ENCODE peak calls at places on chromosomes 6 and 20, in nine cellular contexts. One of them, this sample, is unnamed.
A peak's percentile ranks its signal among the peaks of the same experiment; 100 is the strongest.

GRCh38 chr6:132279592-132280139 is 121.6 kb downstream of the MOXD1 start:
- DNase-seq in gastrocnemius medialis: peak; percentile 45
- DNase-seq in foreskin fibroblast: peak; percentile 48
- DNase-seq in A549: peak; percentile 65
- DNase-seq in IMR-90: peak; percentile 73
- DNase-seq in psoas muscle: peak; percentile 81
- DNase-seq in mucosa of descending colon: peak; percentile 71
- DNase-seq in adrenal gland: peak; percentile 76
- DNase-seq in cardiac fibroblast: peak; percentile 83
- DNase-seq in this sample: peak; percentile 70

GRCh38 chr6:81894788-81895221 is 142.3 kb upstream of the TENT5A start:
- DNase-seq in psoas muscle: peak; percentile 51
- DNase-seq in adrenal gland: no peak
- DNase-seq in foreskin fibroblast: no peak
- DNase-seq in cardiac fibroblast: peak; percentile 40
- DNase-seq in mucosa of descending colon: no peak
- DNase-seq in IMR-90: peak; percentile 39
- DNase-seq in gastrocnemius medialis: no peak
- DNase-seq in A549: no peak
- DNase-seq in this sample: no peak

GRCh38 chr6:117265425-117266266 is at the start of gene VGLL2:
- DNase-seq in gastrocnemius medialis: peak; percentile 85
- DNase-seq in mucosa of descending colon: peak; percentile 39
- DNase-seq in adrenal gland: peak; percentile 28
- DNase-seq in psoas muscle: peak; percentile 94
- DNase-seq in IMR-90: peak; percentile 18
- DNase-seq in cardiac fibroblast: peak; percentile 25
- DNase-seq in A549: no peak
- DNase-seq in foreskin fibroblast: peak; percentile 50
- DNase-seq in this sample: peak; percentile 24

GRCh38 chr6:36334832-36335459 is 1.7 kb downstream of the BNIP5 start:
- DNase-seq in psoas muscle: no peak
- DNase-seq in adrenal gland: no peak
- DNase-seq in IMR-90: no peak
- DNase-seq in gastrocnemius medialis: no peak
- DNase-seq in mucosa of descending colon: peak; percentile 73
- DNase-seq in cardiac fibroblast: no peak
- DNase-seq in foreskin fibroblast: no peak
- DNase-seq in A549: no peak
- DNase-seq in this sample: peak; percentile 72

GRCh38 chr6:144122861-144123260 is 27.5 kb upstream of the STX11 start:
- DNase-seq in mucosa of descending colon: no peak
- DNase-seq in A549: no peak
- DNase-seq in cardiac fibroblast: no peak
- DNase-seq in gastrocnemius medialis: no peak
- DNase-seq in IMR-90: no peak
- DNase-seq in foreskin fibroblast: no peak
- DNase-seq in adrenal gland: no peak
- DNase-seq in psoas muscle: no peak
- DNase-seq in this sample: no peak

GRCh38 chr6:28343898-28344677 is 5.7 kb upstream of the ZKSCAN3 start:
- DNase-seq in mucosa of descending colon: no peak
- DNase-seq in IMR-90: no peak
- DNase-seq in psoas muscle: no peak
- DNase-seq in gastrocnemius medialis: no peak
- DNase-seq in foreskin fibroblast: no peak
- DNase-seq in A549: no peak
- DNase-seq in adrenal gland: no peak
- DNase-seq in cardiac fibroblast: no peak
- DNase-seq in this sample: no peak

GRCh38 chr6:101290346-101290745 is 103.2 kb upstream of the GRIK2 start:
- DNase-seq in foreskin fibroblast: peak; percentile 28
- DNase-seq in cardiac fibroblast: peak; percentile 20
- DNase-seq in gastrocnemius medialis: no peak
- DNase-seq in A549: no peak
- DNase-seq in mucosa of descending colon: no peak
- DNase-seq in psoas muscle: no peak
- DNase-seq in IMR-90: no peak
- DNase-seq in adrenal gland: no peak
- DNase-seq in this sample: no peak

GRCh38 chr20:29873946-29874345 is 1383.5 kb upstream of the DEFB115 start:
- DNase-seq in foreskin fibroblast: peak; percentile 29
- DNase-seq in A549: peak; percentile 31
- DNase-seq in mucosa of descending colon: peak; percentile 28
- DNase-seq in psoas muscle: peak; percentile 72
- DNase-seq in cardiac fibroblast: peak; percentile 38
- DNase-seq in IMR-90: peak; percentile 22
- DNase-seq in adrenal gland: peak; percentile 45
- DNase-seq in gastrocnemius medialis: no peak
- DNase-seq in this sample: peak; percentile 44

GRCh38 chr6:147126618-147127022 is 77.6 kb upstream of the STXBP5 start:
- DNase-seq in adrenal gland: no peak
- DNase-seq in mucosa of descending colon: no peak
- DNase-seq in cardiac fibroblast: peak; percentile 33
- DNase-seq in psoas muscle: no peak
- DNase-seq in A549: no peak
- DNase-seq in IMR-90: no peak
- DNase-seq in gastrocnemius medialis: peak; percentile 42
- DNase-seq in foreskin fibroblast: no peak
- DNase-seq in this sample: no peak

GRCh38 chr20:48930878-48931277 is 9.4 kb downstream of the ARFGEF2 start:
- DNase-seq in psoas muscle: no peak
- DNase-seq in adrenal gland: no peak
- DNase-seq in cardiac fibroblast: no peak
- DNase-seq in A549: no peak
- DNase-seq in mucosa of descending colon: no peak
- DNase-seq in IMR-90: no peak
- DNase-seq in foreskin fibroblast: no peak
- DNase-seq in gastrocnemius medialis: no peak
- DNase-seq in this sample: no peak

GRCh38 chr20:48930035-48930434 is 8.5 kb downstream of the ARFGEF2 start:
- DNase-seq in mucosa of descending colon: no peak
- DNase-seq in IMR-90: no peak
- DNase-seq in psoas muscle: no peak
- DNase-seq in A549: no peak
- DNase-seq in foreskin fibroblast: no peak
- DNase-seq in cardiac fibroblast: peak; percentile 43
- DNase-seq in adrenal gland: no peak
- DNase-seq in gastrocnemius medialis: no peak
- DNase-seq in this sample: no peak

GRCh38 chr20:48932375-48932941 is 10.9 kb downstream of the ARFGEF2 start:
- DNase-seq in A549: no peak
- DNase-seq in IMR-90: peak; percentile 44
- DNase-seq in gastrocnemius medialis: no peak
- DNase-seq in psoas muscle: no peak
- DNase-seq in cardiac fibroblast: peak; percentile 23
- DNase-seq in mucosa of descending colon: no peak
- DNase-seq in adrenal gland: no peak
- DNase-seq in foreskin fibroblast: peak; percentile 30
- DNase-seq in this sample: no peak

GRCh38 chr20:48931527-48932374 is 10.2 kb downstream of the ARFGEF2 start:
- DNase-seq in adrenal gland: no peak
- DNase-seq in IMR-90: no peak
- DNase-seq in mucosa of descending colon: no peak
- DNase-seq in A549: no peak
- DNase-seq in foreskin fibroblast: no peak
- DNase-seq in cardiac fibroblast: no peak
- DNase-seq in gastrocnemius medialis: no peak
- DNase-seq in psoas muscle: no peak
- DNase-seq in this sample: no peak

GRCh38 chr20:48933017-48933766 is 11.7 kb downstream of the ARFGEF2 start:
- DNase-seq in cardiac fibroblast: no peak
- DNase-seq in gastrocnemius medialis: no peak
- DNase-seq in foreskin fibroblast: no peak
- DNase-seq in psoas muscle: no peak
- DNase-seq in mucosa of descending colon: peak; percentile 91
- DNase-seq in A549: no peak
- DNase-seq in adrenal gland: no peak
- DNase-seq in IMR-90: no peak
- DNase-seq in this sample: no peak
- TF ChIP-seq CTCF in cardiac fibroblast: no peak
- TF ChIP-seq CTCF in gastrocnemius medialis: no peak
- TF ChIP-seq CTCF in foreskin fibroblast: no peak
- TF ChIP-seq CTCF in psoas muscle: no peak
- TF ChIP-seq CTCF in mucosa of descending colon: no peak
- TF ChIP-seq CTCF in A549: no peak
- TF ChIP-seq CTCF in adrenal gland: no peak
- TF ChIP-seq CTCF in IMR-90: no peak
- TF ChIP-seq CTCF in this sample: no peak

GRCh38 chr6:118551063-118551672 is 3.1 kb downstream of the PLN start:
- DNase-seq in A549: peak; percentile 47
- DNase-seq in psoas muscle: no peak
- DNase-seq in gastrocnemius medialis: no peak
- DNase-seq in adrenal gland: no peak
- DNase-seq in IMR-90: peak; percentile 79
- DNase-seq in foreskin fibroblast: peak; percentile 21
- DNase-seq in mucosa of descending colon: no peak
- DNase-seq in cardiac fibroblast: peak; percentile 80
- DNase-seq in this sample: peak; percentile 60
- H3K4me3 ChIP-seq in A549: no peak overlapping the region
- H3K4me3 ChIP-seq in psoas muscle: peak overlapping the region; percentile 68
- H3K4me3 ChIP-seq in gastrocnemius medialis: peak overlapping the region; percentile 45
- H3K4me3 ChIP-seq in adrenal gland: no peak overlapping the region
- H3K4me3 ChIP-seq in IMR-90: no peak overlapping the region
- H3K4me3 ChIP-seq in foreskin fibroblast: no peak overlapping the region
- H3K4me3 ChIP-seq in mucosa of descending colon: no peak overlapping the region
- H3K4me3 ChIP-seq in cardiac fibroblast: no peak overlapping the region
- H3K4me3 ChIP-seq in this sample: no peak overlapping the region

GRCh38 chr20:44769481-44769863 is 23.8 kb downstream of the KCNK15 start:
- DNase-seq in cardiac fibroblast: no peak
- DNase-seq in psoas muscle: no peak
- DNase-seq in A549: no peak
- DNase-seq in gastrocnemius medialis: no peak
- DNase-seq in IMR-90: no peak
- DNase-seq in foreskin fibroblast: no peak
- DNase-seq in mucosa of descending colon: no peak
- DNase-seq in adrenal gland: no peak
- DNase-seq in this sample: no peak
- TF ChIP-seq CTCF in cardiac fibroblast: no peak
- TF ChIP-seq CTCF in psoas muscle: no peak
- TF ChIP-seq CTCF in A549: no peak
- TF ChIP-seq CTCF in gastrocnemius medialis: no peak
- TF ChIP-seq CTCF in IMR-90: no peak
- TF ChIP-seq CTCF in foreskin fibroblast: no peak
- TF ChIP-seq CTCF in mucosa of descending colon: no peak
- TF ChIP-seq CTCF in adrenal gland: no peak
- TF ChIP-seq CTCF in this sample: no peak

GRCh38 chr20:44609511-44610312 is 27.3 kb downstream of the PKIG start:
- DNase-seq in adrenal gland: peak; percentile 96
- DNase-seq in A549: peak; percentile 91
- DNase-seq in psoas muscle: peak; percentile 93
- DNase-seq in gastrocnemius medialis: peak; percentile 88
- DNase-seq in cardiac fibroblast: peak; percentile 91
- DNase-seq in foreskin fibroblast: peak; percentile 75
- DNase-seq in mucosa of descending colon: peak; percentile 96
- DNase-seq in IMR-90: peak; percentile 78
- DNase-seq in this sample: peak; percentile 84

GRCh38 chr20:44613575-44613974 is 31.2 kb downstream of the PKIG start:
- DNase-seq in cardiac fibroblast: no peak
- DNase-seq in adrenal gland: no peak
- DNase-seq in foreskin fibroblast: no peak
- DNase-seq in mucosa of descending colon: no peak
- DNase-seq in A549: no peak
- DNase-seq in gastrocnemius medialis: peak; percentile 12
- DNase-seq in psoas muscle: no peak
- DNase-seq in IMR-90: no peak
- DNase-seq in this sample: no peak

GRCh38 chr20:44609006-44609510 is 26.7 kb downstream of the PKIG start:
- DNase-seq in cardiac fibroblast: no peak
- DNase-seq in adrenal gland: no peak
- DNase-seq in A549: no peak
- DNase-seq in mucosa of descending colon: no peak
- DNase-seq in gastrocnemius medialis: peak; percentile 58
- DNase-seq in psoas muscle: no peak
- DNase-seq in foreskin fibroblast: no peak
- DNase-seq in IMR-90: no peak
- DNase-seq in this sample: no peak

GRCh38 chr20:44606725-44607441 is 24.5 kb downstream of the PKIG start:
- DNase-seq in psoas muscle: no peak
- DNase-seq in foreskin fibroblast: no peak
- DNase-seq in IMR-90: no peak
- DNase-seq in cardiac fibroblast: no peak
- DNase-seq in A549: no peak
- DNase-seq in mucosa of descending colon: peak; percentile 32
- DNase-seq in gastrocnemius medialis: no peak
- DNase-seq in adrenal gland: no peak
- DNase-seq in this sample: no peak

DNA sequence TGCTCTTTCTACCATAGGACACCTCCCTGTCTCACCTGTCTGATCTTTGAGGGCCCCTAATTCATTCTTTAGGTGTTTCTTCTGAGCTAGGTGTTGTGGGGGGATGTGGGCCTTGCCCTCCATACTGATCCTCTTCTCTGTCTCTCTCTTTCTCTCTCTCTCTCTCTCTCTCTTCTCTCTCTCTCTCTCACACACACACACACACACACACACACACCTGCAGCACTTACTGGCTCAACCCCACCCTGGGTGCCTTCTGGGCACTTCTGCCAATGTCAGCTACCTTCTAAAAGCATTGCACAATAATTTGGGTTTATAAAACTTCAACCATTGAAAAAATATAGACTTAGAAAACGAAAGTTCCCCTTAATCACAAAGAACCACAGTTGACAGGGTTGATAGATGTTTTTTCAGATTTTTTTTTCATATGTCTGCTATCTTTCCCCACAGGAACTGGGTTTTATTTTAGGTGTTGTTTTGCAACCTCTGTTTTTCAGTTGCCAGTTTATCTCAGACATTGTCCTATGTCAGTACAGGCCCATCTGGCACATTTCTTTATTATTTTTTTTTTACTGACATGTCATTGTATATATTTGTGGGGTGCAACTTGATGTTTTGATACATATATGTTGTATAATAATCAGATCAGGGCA is 28.1 kb downstream of the PKIG start:
- DNase-seq in foreskin fibroblast: no peak
- DNase-seq in IMR-90: no peak
- DNase-seq in gastrocnemius medialis: no peak
- DNase-seq in A549: no peak
- DNase-seq in cardiac fibroblast: no peak
- DNase-seq in psoas muscle: no peak
- DNase-seq in mucosa of descending colon: no peak
- DNase-seq in adrenal gland: no peak
- DNase-seq in this sample: peak; percentile 9
- H3K4me3 ChIP-seq in foreskin fibroblast: no peak overlapping the region
- H3K4me3 ChIP-seq in IMR-90: no peak overlapping the region
- H3K4me3 ChIP-seq in gastrocnemius medialis: no peak overlapping the region
- H3K4me3 ChIP-seq in A549: no peak overlapping the region
- H3K4me3 ChIP-seq in cardiac fibroblast: no peak overlapping the region
- H3K4me3 ChIP-seq in psoas muscle: no peak overlapping the region
- H3K4me3 ChIP-seq in mucosa of descending colon: no peak overlapping the region
- H3K4me3 ChIP-seq in adrenal gland: no peak overlapping the region
- H3K4me3 ChIP-seq in this sample: no peak overlapping the region

This sample was measured in epithelial cell of esophagus.